ENCODE peak calls at places on chromosome 14, in four cellular contexts. D, M, C and U are unnamed samples.

GRCh38 chr14:72883963-72884362 is 9.9 kb downstream of the DPF3 start:
- DNase-seq in C (no peak), M (no peak), D (no peak), U (no peak)

GRCh38 chr14:103995876-103996275 is 53.5 kb upstream of the RD3L start:
- DNase-seq in D (no peak), C (no peak), M (no peak), U (no peak)

GRCh38 chr14:45810152-45810872 is 557.3 kb upstream of the MIS18BP1 start:
- DNase-seq in D (peak), C (no peak), M (no peak), U (no peak)

GRCh38 chr14:60183724-60184596 is 18.8 kb upstream of the DHRS7 start:
- DNase-seq in C (peak), M (no peak), D (no peak), U (no peak)

GRCh38 chr14:41302776-41303175 is 303.9 kb upstream of the LRFN5 start:
- DNase-seq in M (no peak), C (no peak), D (no peak), U (no peak)

GRCh38 chr14:104237651-104238423 is 99.5 kb downstream of the KIF26A start:
- DNase-seq in M (no peak), D (peak), C (no peak), U (peak)

GRCh38 chr14:71005076-71005475 is 97.8 kb downstream of the PCNX1 start:
- DNase-seq in D (no peak), M (no peak), C (no peak), U (no peak)

GRCh38 chr14:91882776-91883175 is 15.4 kb upstream of the TC2N start:
- DNase-seq in M (no peak), D (no peak), C (no peak), U (no peak)

GRCh38 chr14:23483216-23483854 is 13.8 kb downstream of the NGDN start:
- DNase-seq in D (peak), C (no peak), M (no peak), U (no peak)

GRCh38 chr14:23646648-23647549 is 10.7 kb downstream of the DHRS2 start:
- DNase-seq in D (no peak), C (peak), M (no peak), U (no peak)

GRCh38 chr14:65377576-65377975 is 35.0 kb upstream of the FUT8 start:
- DNase-seq in M (no peak), C (no peak), D (no peak), U (peak)

GRCh38 chr14:61531741-61532505 is 163.4 kb upstream of the HIF1A start:
- DNase-seq in C (no peak), D (no peak), M (no peak), U (no peak)

GRCh38 chr14:30214456-30215090 is 286.9 kb upstream of the PRKD1 start:
- DNase-seq in M (no peak), D (peak), C (peak), U (no peak)

GRCh38 chr14:51006781-51007211 is 62.5 kb upstream of the PYGL start:
- DNase-seq in D (no peak), C (no peak), M (no peak), U (peak)

GRCh38 chr14:61385002-61385685 is 63.8 kb downstream of the PRKCH start:
- DNase-seq in C (no peak), D (no peak), M (peak), U (no peak)

GRCh38 chr14:89504602-89505320 is 87.7 kb upstream of the FOXN3 start:
- DNase-seq in C (no peak), D (no peak), M (no peak), U (no peak)

GRCh38 chr14:68520637-68521556 is 272.0 kb downstream of the ZFP36L1 start:
- DNase-seq in M (no peak), D (peak), C (peak), U (no peak)